ENCODE peak calls at places on chromosome 11, in eight cellular contexts. Y, T, I, F, L, D, G and X are unnamed samples. For H3K9me3, the result is how much of the 10 kb centered on the place peaks cover.

GRCh38 chr11:122791411-122791810 is 46.9 kb upstream of the CRTAM start:
- DNase-seq in G (no peak), D (peak), Y (no peak), I (no peak), T (no peak), L (no peak), F (no peak), X (no peak)

GRCh38 chr11:299081-299891 is at the start of gene IFITM5:
- DNase-seq in Y (no peak), G (no peak), D (no peak), L (peak), I (no peak), F (no peak), T (peak), X (peak)

GRCh38 chr11:123246749-123247497 is 51.9 kb upstream of the CLMP start:
- DNase-seq in F (peak), L (peak), D (peak), I (peak), Y (peak), T (peak), G (peak), X (peak)

GRCh38 chr11:113841691-113842090 is 33.7 kb downstream of the USP28 start:
- DNase-seq in D (no peak), L (no peak), I (no peak), F (no peak), G (no peak), T (no peak), Y (no peak), X (no peak)

GRCh38 chr11:8671651-8672062 is 10.8 kb downstream of the TRIM66 start:
- DNase-seq in F (peak), I (peak), T (no peak), D (no peak), L (peak), G (no peak), Y (peak), X (no peak)

GRCh38 chr11:25910090-25910489 is 421.8 kb upstream of the ANO3 start:
- DNase-seq in L (no peak), I (no peak), F (no peak), G (no peak), D (peak), T (no peak), Y (no peak), X (no peak)

GRCh38 chr11:129862123-129862522 is 33.3 kb downstream of the NFRKB start:
- DNase-seq in T (no peak), I (no peak), F (no peak), Y (no peak), L (no peak), G (no peak), D (peak), X (no peak)

GRCh38 chr11:60343094-60343704 is 16.1 kb downstream of the MS4A6E start:
- DNase-seq in T (no peak), I (no peak), G (peak), Y (no peak), F (no peak), D (peak), L (no peak), X (no peak)

GRCh38 chr11:65262381-65262680 is 569 bp downstream of the POLA2 start:
- DNase-seq in I (peak), T (no peak), Y (peak), L (no peak), D (no peak), F (no peak), G (no peak), X (peak)

GRCh38 chr11:114799524-114799923 is 121.2 kb downstream of the NXPE2 start:
- DNase-seq in G (no peak), I (no peak), D (no peak), L (no peak), F (no peak), T (no peak), Y (no peak), X (no peak)

GRCh38 chr11:58058276-58059010 is 27.7 kb downstream of the OR6Q1 start:
- DNase-seq in F (no peak), D (no peak), L (no peak), Y (peak), I (no peak), G (no peak), T (no peak), X (peak)

GRCh38 chr11:11973866-11974265 is 34.6 kb downstream of the DKK3 start:
- DNase-seq in Y (no peak), T (no peak), F (no peak), D (no peak), G (no peak), I (no peak), L (no peak), X (no peak)

GRCh38 chr11:50074161-50074560 is 41.5 kb downstream of the OR4C45 start:
- DNase-seq in D (no peak), Y (no peak), F (no peak), I (no peak), G (no peak), T (no peak), L (no peak), X (no peak)

GRCh38 chr11:50073113-50074105 is 40.7 kb downstream of the OR4C45 start:
- DNase-seq in G (no peak), L (no peak), F (no peak), Y (no peak), I (no peak), T (no peak), D (no peak), X (no peak)

GRCh38 chr11:50070389-50070788 is 37.7 kb downstream of the OR4C45 start:
- DNase-seq in F (no peak), I (no peak), G (no peak), D (no peak), L (no peak), Y (no peak), T (no peak), X (no peak)

GRCh38 chr11:50071584-50072225 is 39.0 kb downstream of the OR4C45 start:
- DNase-seq in T (no peak), L (no peak), Y (no peak), G (no peak), F (no peak), I (no peak), D (no peak), X (no peak)

GRCh38 chr11:50072226-50073112 is 39.8 kb downstream of the OR4C45 start:
- DNase-seq in D (no peak), T (no peak), G (no peak), L (no peak), Y (no peak), I (no peak), F (no peak), X (no peak)
- H3K9me3 ChIP-seq in D (under half), T (under half), G (half or more), L (under half), Y (under half), I (under half), F (under half), X (under half)

GRCh38 chr11:17371614-17372013 is 16.8 kb downstream of the KCNJ11 start:
- DNase-seq in F (no peak), L (no peak), I (no peak), D (peak), Y (no peak), T (no peak), G (no peak), X (no peak)
- H3K9me3 ChIP-seq in F (under half), L (under half), I (under half), D (half or more), Y (half or more), T (under half), G (half or more), X (under half)

GRCh38 chr11:2343502-2343901 is 33.6 kb upstream of the CD81 start:
- DNase-seq in Y (no peak), I (no peak), G (no peak), L (no peak), T (no peak), D (no peak), F (no peak), X (no peak)
- H3K9me3 ChIP-seq in Y (under half), I (under half), G (under half), L (under half), T (under half), D (under half), F (under half), X (under half)

DNA sequence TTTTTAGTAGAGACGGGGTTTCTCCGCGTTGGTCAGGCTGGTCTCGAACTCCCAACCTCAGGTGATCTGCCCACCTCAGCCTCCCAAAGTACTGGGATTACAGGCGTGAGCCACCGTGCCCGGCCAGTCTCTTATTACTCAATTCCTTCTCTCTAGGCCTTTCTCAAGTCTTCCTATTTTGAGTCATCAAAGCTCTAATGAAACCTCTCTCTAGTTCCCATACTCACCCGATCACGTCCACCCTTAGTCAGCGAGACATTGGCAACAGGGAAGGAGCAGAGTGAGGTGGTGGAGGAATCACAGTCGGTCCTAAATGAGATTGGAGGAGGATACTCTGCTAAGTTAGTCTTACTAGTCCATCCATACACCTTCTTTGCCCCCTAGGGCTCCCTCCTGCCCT is 5.0 kb downstream of the BSCL2 start:
- DNase-seq in T (no peak), F (no peak), D (no peak), G (no peak), Y (no peak), I (no peak), L (no peak), X (no peak)
- H3K9me3 ChIP-seq in T (under half), F (under half), D (under half), G (under half), Y (under half), I (under half), L (under half), X (under half)